ENCODE peak calls at places on chromosomes 7 and 10, in four cellular contexts. O, C, H and D are unnamed samples.

GRCh38 chr10:67520924-67521520 is 175.0 kb downstream of the CTNNA3 start:
- DNase-seq in O (peak; percentile 33), C (no peak), H (peak; percentile 13), D (peak; percentile 28)

GRCh38 chr10:35642793-35643114 is 658 bp upstream of the FZD8 start:
- DNase-seq in O (no peak), C (peak; percentile 76), H (no peak), D (no peak)

GRCh38 chr7:11923376-11923922 is 91.5 kb upstream of the THSD7A start:
- DNase-seq in O (no peak), C (no peak), H (no peak), D (no peak)

GRCh38 chr10:21760332-21760731 is 226.3 kb downstream of the MLLT10 start:
- DNase-seq in O (no peak), C (no peak), H (no peak), D (no peak)

GRCh38 chr7:82067628-82068264 is 297.9 kb upstream of the HGF start:
- DNase-seq in O (no peak), C (no peak), H (no peak), D (no peak)

GRCh38 chr10:132313305-132313704 is 5.6 kb upstream of the STK32C start:
- DNase-seq in O (no peak), C (peak; percentile 58), H (no peak), D (no peak)

GRCh38 chr7:151883872-151884271 is 7.0 kb upstream of the PRKAG2 start:
- DNase-seq in O (no peak), C (peak; percentile 51), H (no peak), D (no peak)

GRCh38 chr10:98134117-98134430 is 383 bp upstream of the R3HCC1L start:
- DNase-seq in O (no peak), C (no peak), H (no peak), D (peak; percentile 25)

GRCh38 chr10:81820418-81820817 is 54.6 kb upstream of the NRG3 start:
- DNase-seq in O (no peak), C (no peak), H (no peak), D (no peak)

GRCh38 chr7:1922071-1922869 is 252.2 kb downstream of the ELFN1 start:
- DNase-seq in O (peak; percentile 66), C (peak; percentile 72), H (no peak), D (no peak)

GRCh38 chr7:26167293-26167934 is 15.4 kb downstream of the NFE2L3 start:
- DNase-seq in O (peak; percentile 41), C (no peak), H (no peak), D (no peak)

GRCh38 chr7:45917658-45918057 is 3.4 kb downstream of the IGFBP3 start:
- DNase-seq in O (peak; percentile 92), C (peak; percentile 91), H (peak; percentile 70), D (peak; percentile 73)

GRCh38 chr10:90642650-90643049 is 215.2 kb downstream of the HTR7 start:
- DNase-seq in O (no peak), C (no peak), H (no peak), D (no peak)

GRCh38 chr10:48463318-48464003 is 141.4 kb downstream of the ARHGAP22 start:
- DNase-seq in O (peak; percentile 14), C (peak; percentile 60), H (no peak), D (no peak)

GRCh38 chr7:105764506-105764905 is 111.9 kb downstream of the ATXN7L1 start:
- DNase-seq in O (no peak), C (no peak), H (no peak), D (no peak)

GRCh38 chr10:100618091-100618615 is 82.4 kb downstream of the HIF1AN start:
- DNase-seq in O (no peak), C (peak; percentile 56), H (no peak), D (no peak)

GRCh38 chr7:132618956-132619305 is 42.7 kb upstream of the PLXNA4 start:
- DNase-seq in O (no peak), C (no peak), H (no peak), D (no peak)

GRCh38 chr7:66348959-66349358 is 143.8 kb downstream of the TPST1 start:
- DNase-seq in O (no peak), C (no peak), H (no peak), D (no peak)

GRCh38 chr10:100997364-100998182 is 2.0 kb upstream of the LZTS2 start:
- DNase-seq in O (peak; percentile 87), C (peak; percentile 95), H (peak; percentile 91), D (peak; percentile 70)

GRCh38 chr7:836429-836828 is 4.2 kb downstream of the SUN1 start:
- DNase-seq in O (no peak), C (no peak), H (no peak), D (no peak)

GRCh38 chr10:1643161-1643910 is 94.0 kb downstream of the ADARB2 start:
- DNase-seq in O (peak; percentile 30), C (no peak), H (no peak), D (no peak)

GRCh38 chr7:106054133-106054532 is 58.0 kb downstream of the SYPL1 start:
- DNase-seq in O (no peak), C (no peak), H (no peak), D (no peak)

GRCh38 chr7:130090745-130091532 is 20.6 kb downstream of the KLHDC10 start:
- DNase-seq in O (no peak), C (no peak), H (no peak), D (no peak)

GRCh38 chr10:80168679-80169380 is 36.3 kb downstream of the PLAC9 start:
- DNase-seq in O (peak; percentile 52), C (peak; percentile 78), H (no peak), D (no peak)

GRCh38 chr7:91034459-91035368 is 229.5 kb upstream of the FZD1 start:
- DNase-seq in O (peak; percentile 34), C (no peak), H (peak; percentile 4), D (peak; percentile 34)

GRCh38 chr7:48875300-48875916 is 48.9 kb upstream of the CDC14C start:
- DNase-seq in O (no peak), C (no peak), H (peak; percentile 48), D (no peak)

GRCh38 chr7:54245046-54245445 is 297.1 kb upstream of the VSTM2A start:
- DNase-seq in O (no peak), C (no peak), H (no peak), D (no peak)

GRCh38 chr7:34069676-34070075 is 164.3 kb downstream of the BMPER start:
- DNase-seq in O (no peak), C (no peak), H (no peak), D (no peak)

GRCh38 chr7:138429577-138430250 is 30.3 kb upstream of the TRIM24 start:
- DNase-seq in O (no peak), C (no peak), H (no peak), D (no peak)